ENCODE peak calls at places on chromosomes 7 and 10, in four cellular contexts. U is heart right ventricle, I is D341Med, P is GDM1. Q is an unnamed sample.

GRCh38 chr10:11147723-11148122 is 130.1 kb downstream of the CELF2 start:
- DNase-seq in P (peak), I (no peak), U (no peak), Q (no peak)

GRCh38 chr7:20170626-20171025 is 46.6 kb downstream of the MACC1 start:
- DNase-seq in U (no peak), I (no peak), P (no peak), Q (no peak)

GRCh38 chr10:127971101-127971946 is 64.4 kb downstream of the PTPRE start:
- DNase-seq in U (no peak), P (no peak), I (no peak), Q (no peak)

GRCh38 chr10:98950106-98950505 is 285.5 kb downstream of the HPSE2 start:
- DNase-seq in P (no peak), U (no peak), I (no peak), Q (no peak)

GRCh38 chr7:105131033-105131656 is 117.1 kb downstream of the KMT2E start:
- DNase-seq in P (no peak), U (no peak), I (no peak), Q (no peak)

GRCh38 chr10:30454744-30455498 is 20.9 kb downstream of the MAP3K8 start:
- DNase-seq in P (no peak), I (no peak), U (no peak), Q (no peak)

GRCh38 chr7:116347151-116347832 is 137.0 kb downstream of the TES start:
- DNase-seq in I (no peak), P (no peak), U (no peak), Q (no peak)

GRCh38 chr10:70579234-70580002 is 23.1 kb downstream of the PRF1 start:
- DNase-seq in U (no peak), I (no peak), P (no peak), Q (no peak)

GRCh38 chr10:87546971-87547413 is 42.3 kb downstream of the MINPP1 start:
- DNase-seq in U (no peak), P (no peak), I (no peak), Q (no peak)

GRCh38 chr7:115066634-115067033 is 144.7 kb downstream of the MDFIC start:
- DNase-seq in P (no peak), I (no peak), U (no peak), Q (no peak)

GRCh38 chr10:108877130-108877529 is 1046.2 kb downstream of the XPNPEP1 start:
- DNase-seq in P (no peak), U (no peak), I (no peak), Q (no peak)

GRCh38 chr7:117165656-117166055 is 157.2 kb downstream of the WNT2 start:
- DNase-seq in U (peak), P (no peak), I (no peak), Q (no peak)

GRCh38 chr7:120989571-120990220 is 1.2 kb downstream of the CPED1 start:
- DNase-seq in P (no peak), I (peak), U (peak), Q (no peak)

GRCh38 chr10:93608421-93608820 is 3.9 kb upstream of the PDE6C start:
- DNase-seq in I (no peak), U (no peak), P (no peak), Q (no peak)

GRCh38 chr7:75998038-75998437 is 3.6 kb upstream of the TMEM120A start:
- DNase-seq in P (no peak), U (no peak), I (no peak), Q (no peak)

GRCh38 chr10:116132716-116133420 is 140.1 kb downstream of the GFRA1 start:
- DNase-seq in P (no peak), I (no peak), U (no peak), Q (no peak)

GRCh38 chr7:46492460-46492859 is 571.4 kb upstream of the IGFBP3 start:
- DNase-seq in U (no peak), P (no peak), I (no peak), Q (no peak)

GRCh38 chr7:148434181-148434769 is 156.3 kb upstream of the C7orf33 start:
- DNase-seq in U (no peak), P (no peak), I (no peak), Q (no peak)

GRCh38 chr7:43265139-43265538 is 152.7 kb downstream of the HECW1 start:
- DNase-seq in U (no peak), I (no peak), P (no peak), Q (no peak)

GRCh38 chr10:93357680-93358079 is 124.5 kb downstream of the MYOF start:
- DNase-seq in P (peak), I (peak), U (no peak), Q (no peak)

GRCh38 chr7:73901823-73902597 is 41.1 kb downstream of the TMEM270 start:
- DNase-seq in I (no peak), U (no peak), P (no peak), Q (no peak)

GRCh38 chr10:31822616-31823318 is 105.9 kb downstream of the ARHGAP12 start:
- DNase-seq in P (no peak), U (peak), I (no peak), Q (no peak)

GRCh38 chr10:108850138-108850854 is 1073.0 kb downstream of the XPNPEP1 start:
- DNase-seq in U (no peak), I (no peak), P (no peak), Q (peak)

GRCh38 chr7:151428393-151429231 is 11.3 kb downstream of the CRYGN start:
- DNase-seq in P (no peak), I (no peak), U (no peak), Q (no peak)

GRCh38 chr7:104482362-104483042 is 154.1 kb downstream of the LHFPL3 start:
- DNase-seq in U (no peak), I (peak), P (no peak), Q (no peak)

GRCh38 chr10:53771701-53772100 is 999.1 kb upstream of the MBL2 start:
- DNase-seq in P (no peak), U (no peak), I (no peak), Q (no peak)

GRCh38 chr10:120557296-120557810 is 100.3 kb downstream of the PLPP4 start:
- DNase-seq in P (no peak), U (no peak), I (no peak), Q (no peak)

GRCh38 chr10:94223702-94224370 is 138.9 kb downstream of the NOC3L start:
- DNase-seq in I (no peak), U (peak), P (no peak), Q (no peak)

GRCh38 chr7:128027485-128027980 is 3.7 kb downstream of the LRRC4 start:
- DNase-seq in I (no peak), U (no peak), P (no peak), Q (no peak)

GRCh38 chr7:151094675-151095074 is 8.4 kb downstream of the AGAP3 start:
- DNase-seq in P (no peak), U (no peak), I (no peak), Q (no peak)

GRCh38 chr7:130961128-130961601 is 227.2 kb upstream of the KLF14 start:
- DNase-seq in U (no peak), P (no peak), I (no peak), Q (peak)

GRCh38 chr10:27252267-27253000 is 11.8 kb upstream of the ACBD5 start:
- DNase-seq in U (peak), I (no peak), P (no peak), Q (peak)

GRCh38 chr10:78072504-78072903 is 38.8 kb downstream of the RPS24 start:
- DNase-seq in P (no peak), I (no peak), U (no peak), Q (no peak)

GRCh38 chr10:28768227-28768626 is 90.9 kb downstream of the BAMBI start:
- DNase-seq in P (no peak), I (no peak), U (no peak), Q (no peak)

GRCh38 chr7:123871998-123872867 is 27.3 kb downstream of the HYAL4 start:
- DNase-seq in U (peak), I (peak), P (peak), Q (peak)

GRCh38 chr7:157785021-157785441 is 448.2 kb downstream of the DNAJB6 start:
- DNase-seq in U (no peak), I (no peak), P (no peak), Q (no peak)

GRCh38 chr7:128737441-128737840 is 1.7 kb upstream of the CALU start:
- DNase-seq in P (no peak), U (no peak), I (no peak), Q (no peak)

GRCh38 chr10:124296121-124296812 is 122.5 kb downstream of the OAT start:
- DNase-seq in P (no peak), U (no peak), I (no peak), Q (no peak)

GRCh38 chr10:116112232-116113231 is 160.5 kb downstream of the GFRA1 start:
- DNase-seq in P (no peak), I (no peak), U (no peak), Q (no peak)